ENCODE peak calls at places on chromosomes 6 and 20, in four cellular contexts. One of them, this sample, is unnamed.

GRCh38 chr6:122730775-122731386 is 48.6 kb upstream of the FABP7 start:
- DNase-seq in HepG2: peak; percentile 41
- DNase-seq in A549: peak; percentile 6
- DNase-seq in K562: peak; percentile 32
- DNase-seq in this sample: no peak

GRCh38 chr6:142417331-142417750 is 115.5 kb downstream of the ADGRG6 start:
- DNase-seq in HepG2: no peak
- DNase-seq in A549: no peak
- DNase-seq in K562: no peak
- DNase-seq in this sample: no peak

GRCh38 chr6:145318952-145319351 is 416.4 kb downstream of the EPM2A start:
- DNase-seq in K562: no peak
- DNase-seq in HepG2: peak; percentile 20
- DNase-seq in A549: no peak
- DNase-seq in this sample: no peak

GRCh38 chr20:62980970-62981369 is 25.8 kb downstream of the BHLHE23 start:
- DNase-seq in A549: peak; percentile 37
- DNase-seq in K562: no peak
- DNase-seq in HepG2: no peak
- DNase-seq in this sample: no peak

GRCh38 chr6:170088349-170088951 is 202.4 kb downstream of the DLL1 start:
- DNase-seq in HepG2: no peak
- DNase-seq in A549: no peak
- DNase-seq in K562: no peak
- DNase-seq in this sample: peak; percentile 6

GRCh38 chr6:82270791-82271392 is 23.3 kb upstream of the IBTK start:
- DNase-seq in A549: peak; percentile 36
- DNase-seq in HepG2: peak; percentile 30
- DNase-seq in K562: peak; percentile 41
- DNase-seq in this sample: no peak

GRCh38 chr6:30152910-30153309 is 8.1 kb downstream of the TRIM10 start:
- DNase-seq in A549: no peak
- DNase-seq in K562: no peak
- DNase-seq in HepG2: no peak
- DNase-seq in this sample: no peak

GRCh38 chr6:119308048-119308570 is 41.5 kb downstream of the MAN1A1 start:
- DNase-seq in A549: peak; percentile 27
- DNase-seq in HepG2: peak; percentile 83
- DNase-seq in K562: no peak
- DNase-seq in this sample: no peak

GRCh38 chr6:43739642-43740091 is 30.3 kb upstream of the VEGFA start:
- DNase-seq in K562: peak; percentile 54
- DNase-seq in HepG2: no peak
- DNase-seq in A549: no peak
- DNase-seq in this sample: no peak

GRCh38 chr20:53434662-53435061 is 159.0 kb downstream of the ZNF217 start:
- DNase-seq in HepG2: no peak
- DNase-seq in K562: no peak
- DNase-seq in A549: no peak
- DNase-seq in this sample: no peak

GRCh38 chr6:2196079-2196679 is 49.2 kb downstream of the GMDS start:
- DNase-seq in A549: peak; percentile 41
- DNase-seq in K562: peak; percentile 53
- DNase-seq in HepG2: peak; percentile 40
- DNase-seq in this sample: no peak

GRCh38 chr6:88072462-88072861 is 24.8 kb downstream of the SPACA1 start:
- DNase-seq in A549: no peak
- DNase-seq in K562: no peak
- DNase-seq in HepG2: peak; percentile 13
- DNase-seq in this sample: no peak

GRCh38 chr6:51339108-51339507 is 520.4 kb downstream of the TFAP2B start:
- DNase-seq in K562: no peak
- DNase-seq in HepG2: no peak
- DNase-seq in A549: no peak
- DNase-seq in this sample: no peak

GRCh38 chr6:168440520-168441433 is at the start of gene SMOC2:
- DNase-seq in K562: no peak
- DNase-seq in A549: no peak
- DNase-seq in HepG2: no peak
- DNase-seq in this sample: peak; percentile 44

GRCh38 chr6:26162399-26162798 is 75.2 kb downstream of the HFE start:
- DNase-seq in K562: no peak
- DNase-seq in HepG2: no peak
- DNase-seq in A549: no peak
- DNase-seq in this sample: no peak

GRCh38 chr20:57913156-57913930 is 203.5 kb upstream of the PMEPA1 start:
- DNase-seq in HepG2: no peak
- DNase-seq in A549: no peak
- DNase-seq in K562: no peak
- DNase-seq in this sample: no peak

GRCh38 chr6:107956586-107957164 is 1.3 kb downstream of the SEC63 start:
- DNase-seq in HepG2: no peak
- DNase-seq in K562: no peak
- DNase-seq in A549: no peak
- DNase-seq in this sample: no peak

GRCh38 chr20:47295921-47296426 is 60.5 kb downstream of the ZMYND8 start:
- DNase-seq in HepG2: no peak
- DNase-seq in K562: no peak
- DNase-seq in A549: peak; percentile 84
- DNase-seq in this sample: no peak

GRCh38 chr6:37974943-37975342 is 155.4 kb downstream of the ZFAND3 start:
- DNase-seq in A549: no peak
- DNase-seq in HepG2: no peak
- DNase-seq in K562: no peak
- DNase-seq in this sample: no peak

GRCh38 chr20:46226602-46227001 is 81.7 kb downstream of the CDH22 start:
- DNase-seq in A549: peak; percentile 24
- DNase-seq in K562: peak; percentile 21
- DNase-seq in HepG2: no peak
- DNase-seq in this sample: no peak

GRCh38 chr20:38609828-38610227 is 8.2 kb downstream of the ARHGAP40 start:
- DNase-seq in A549: no peak
- DNase-seq in K562: no peak
- DNase-seq in HepG2: no peak
- DNase-seq in this sample: no peak

DNA sequence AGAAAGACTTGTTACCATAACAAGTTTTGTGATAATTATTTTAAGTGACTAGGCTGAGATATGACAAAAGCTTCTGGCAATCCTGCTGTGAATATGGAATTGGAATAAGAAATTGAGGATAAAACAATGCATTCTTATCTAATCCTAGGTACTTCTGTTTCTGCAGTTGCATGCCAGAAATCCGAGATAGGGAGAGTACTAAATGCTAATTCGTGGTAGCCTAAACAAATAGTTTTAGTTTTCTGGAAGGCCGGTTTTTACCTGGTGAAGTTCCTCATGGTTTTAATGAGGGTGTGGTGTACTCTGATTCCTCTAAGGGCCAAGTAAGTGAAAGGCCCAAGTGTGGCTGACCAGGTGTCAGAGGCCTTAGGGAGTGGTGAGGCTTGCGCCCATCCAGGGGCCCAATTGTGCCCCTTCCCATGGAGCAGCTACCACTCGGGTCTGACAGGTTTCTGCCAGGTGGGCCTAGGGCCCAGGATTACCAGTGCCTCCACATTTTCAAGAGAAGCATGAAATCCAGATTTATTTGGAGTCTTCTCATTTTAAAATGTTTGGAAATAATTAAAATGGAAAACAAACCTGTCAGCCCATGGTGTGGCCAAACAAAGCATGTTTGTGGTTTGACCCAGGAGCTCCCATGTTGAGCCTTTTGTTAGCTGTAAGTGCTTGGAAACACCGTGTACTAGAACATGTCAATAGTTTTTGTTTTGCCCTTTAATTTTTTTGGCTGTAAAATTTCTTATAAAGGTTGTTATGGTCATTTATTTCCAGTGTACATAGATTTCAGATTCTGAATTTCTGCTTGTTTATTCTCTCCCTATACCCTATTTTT is 6.6 kb downstream of the PLCB4 start:
- DNase-seq in K562: no peak
- DNase-seq in A549: no peak
- DNase-seq in HepG2: no peak
- DNase-seq in this sample: no peak
- TF ChIP-seq HMGXB4 in K562: no peak
- TF ChIP-seq HMGXB4 in A549: no peak
- TF ChIP-seq HMGXB4 in HepG2: no peak
- TF ChIP-seq HMGXB4 in this sample: no peak

GRCh38 chr6:159444073-159444472 is 249.0 kb downstream of the SOD2 start:
- DNase-seq in K562: no peak
- DNase-seq in HepG2: no peak
- DNase-seq in A549: no peak
- DNase-seq in this sample: no peak
- TF ChIP-seq HMGXB4 in K562: no peak
- TF ChIP-seq HMGXB4 in HepG2: no peak
- TF ChIP-seq HMGXB4 in A549: no peak
- TF ChIP-seq HMGXB4 in this sample: no peak

DNA sequence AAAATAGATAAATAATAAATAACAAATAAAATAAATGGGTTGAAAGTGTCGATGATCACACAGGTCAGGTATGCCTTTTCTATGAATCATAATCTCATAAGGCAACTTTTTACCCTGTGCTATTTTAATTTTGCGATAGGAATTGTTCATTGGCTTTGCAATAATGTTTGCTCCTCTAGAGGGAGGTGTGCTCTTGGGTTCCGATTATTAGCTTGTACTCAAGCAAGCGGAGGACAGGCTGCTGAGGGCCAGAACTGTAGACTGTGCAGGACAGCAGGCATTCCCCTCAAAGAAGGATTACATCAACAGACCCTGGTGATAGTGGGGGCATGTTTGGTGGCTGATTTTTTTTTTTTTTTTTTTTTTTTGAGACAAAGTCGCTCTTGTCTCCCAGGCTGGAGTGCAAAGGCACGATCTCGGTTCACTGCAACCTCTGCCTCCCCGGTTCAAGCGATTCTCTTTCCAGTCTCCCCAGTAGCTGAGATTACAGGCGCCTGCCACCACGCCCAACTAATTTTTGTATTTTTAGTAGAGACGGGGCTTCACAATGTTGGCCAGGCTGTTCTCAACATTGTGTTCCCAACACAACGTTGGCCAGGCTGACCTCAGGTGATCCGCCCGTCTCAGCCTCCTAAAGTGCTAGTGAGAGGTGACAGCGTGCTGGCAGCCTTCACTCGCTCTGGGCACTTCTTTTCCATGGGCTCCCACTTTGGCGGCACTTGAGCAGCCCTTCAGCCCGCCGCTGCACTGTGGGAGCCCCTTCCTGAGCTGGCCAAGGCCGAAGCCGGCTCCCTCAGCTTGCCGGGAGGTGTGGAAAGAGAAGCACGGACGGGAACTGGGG is 35.6 kb downstream of the RIOK1 start:
- DNase-seq in HepG2: peak; percentile 79
- DNase-seq in A549: peak; percentile 56
- DNase-seq in K562: no peak
- DNase-seq in this sample: no peak
- TF ChIP-seq HMGXB4 in HepG2: no peak
- TF ChIP-seq HMGXB4 in A549: no peak
- TF ChIP-seq HMGXB4 in K562: no peak
- TF ChIP-seq HMGXB4 in this sample: no peak

GRCh38 chr6:137390264-137390787 is 103.9 kb downstream of the OLIG3 start:
- DNase-seq in K562: no peak
- DNase-seq in A549: no peak
- DNase-seq in HepG2: no peak
- DNase-seq in this sample: no peak

GRCh38 chr6:137387365-137387764 is 106.8 kb downstream of the OLIG3 start:
- DNase-seq in A549: no peak
- DNase-seq in K562: no peak
- DNase-seq in HepG2: no peak
- DNase-seq in this sample: peak; percentile 49

GRCh38 chr6:137391061-137391814 is 103.0 kb downstream of the OLIG3 start:
- DNase-seq in K562: no peak
- DNase-seq in A549: no peak
- DNase-seq in HepG2: no peak
- DNase-seq in this sample: no peak

GRCh38 chr6:137389150-137389664 is 105.0 kb downstream of the OLIG3 start:
- DNase-seq in K562: no peak
- DNase-seq in HepG2: no peak
- DNase-seq in A549: no peak
- DNase-seq in this sample: no peak
- TF ChIP-seq HMGXB4 in K562: no peak
- TF ChIP-seq HMGXB4 in HepG2: no peak
- TF ChIP-seq HMGXB4 in A549: no peak
- TF ChIP-seq HMGXB4 in this sample: no peak

GRCh38 chr6:150004101-150004782 is 21.1 kb downstream of the RAET1L start:
- DNase-seq in K562: no peak
- DNase-seq in A549: no peak
- DNase-seq in HepG2: no peak
- DNase-seq in this sample: no peak
- TF ChIP-seq HMGXB4 in K562: no peak
- TF ChIP-seq HMGXB4 in A549: no peak
- TF ChIP-seq HMGXB4 in HepG2: no peak
- TF ChIP-seq HMGXB4 in this sample: no peak

GRCh38 chr6:165661416-165662001 is 1.5 kb downstream of the PDE10A start:
- DNase-seq in K562: no peak
- DNase-seq in A549: peak; percentile 40
- DNase-seq in HepG2: no peak
- DNase-seq in this sample: no peak

GRCh38 chr6:165663283-165663735 is 268 bp upstream of the PDE10A start:
- DNase-seq in K562: no peak
- DNase-seq in A549: peak; percentile 44
- DNase-seq in HepG2: no peak
- DNase-seq in this sample: peak; percentile 52

GRCh38 chr6:165663736-165664552 is 903 bp upstream of the PDE10A start:
- DNase-seq in A549: peak; percentile 28
- DNase-seq in K562: no peak
- DNase-seq in HepG2: no peak
- DNase-seq in this sample: peak; percentile 44

GRCh38 chr6:165662041-165662491 is 975 bp downstream of the PDE10A start:
- DNase-seq in HepG2: no peak
- DNase-seq in K562: no peak
- DNase-seq in A549: peak; percentile 52
- DNase-seq in this sample: peak; percentile 40

GRCh38 chr6:165662671-165663282 is at the start of gene PDE10A:
- DNase-seq in K562: no peak
- DNase-seq in A549: peak; percentile 67
- DNase-seq in HepG2: no peak
- DNase-seq in this sample: peak; percentile 53
- TF ChIP-seq HMGXB4 in K562: no peak
- TF ChIP-seq HMGXB4 in A549: no peak
- TF ChIP-seq HMGXB4 in HepG2: no peak
- TF ChIP-seq HMGXB4 in this sample: no peak

GRCh38 chr6:138882369-138883017 is 86.6 kb downstream of the ECT2L start:
- DNase-seq in K562: no peak
- DNase-seq in HepG2: no peak
- DNase-seq in A549: no peak
- DNase-seq in this sample: no peak
- TF ChIP-seq HMGXB4 in K562: no peak
- TF ChIP-seq HMGXB4 in HepG2: no peak
- TF ChIP-seq HMGXB4 in A549: no peak
- TF ChIP-seq HMGXB4 in this sample: no peak